ENCODE peak calls at places on chromosomes 11 and 22, in six cellular contexts. Z is NAMALWA; P is NCI-H1417; M is stimulated activated naive CD4-positive, alpha-beta T cell; K is neural progenitor cell; B is psoas muscle. D is an unnamed sample.

GRCh38 chr11:30488304-30488998 is 97.7 kb downstream of the MPPED2 start:
- DNase-seq in Z (no peak), P (peak; percentile 96), M (no peak), K (no peak), B (no peak), D (no peak)

GRCh38 chr11:85170184-85170583 is 457.0 kb downstream of the DLG2 start:
- DNase-seq in Z (no peak), P (no peak), M (no peak), K (no peak), B (no peak), D (no peak)

GRCh38 chr11:6319001-6319878 is 1.1 kb downstream of the CAVIN3 start:
- DNase-seq in Z (no peak), P (no peak), M (no peak), K (peak; percentile 69), B (peak; percentile 76), D (no peak)

GRCh38 chr11:120383518-120384155 is 47.4 kb downstream of the ARHGEF12 start:
- DNase-seq in Z (no peak), P (no peak), M (no peak), K (no peak), B (no peak), D (no peak)

GRCh38 chr22:17969732-17970131 is 54.6 kb downstream of the MICAL3 start:
- DNase-seq in Z (no peak), P (no peak), M (no peak), K (no peak), B (no peak), D (no peak)

GRCh38 chr22:23512738-23513137 is 67.4 kb downstream of the IGLL1 start:
- DNase-seq in Z (no peak), P (no peak), M (no peak), K (no peak), B (no peak), D (no peak)

GRCh38 chr11:118918686-118919280 is 6.9 kb downstream of the BCL9L start:
- DNase-seq in Z (no peak), P (peak; percentile 82), M (peak; percentile 36), K (no peak), B (no peak), D (no peak)

GRCh38 chr11:31802990-31803812 is 7.9 kb downstream of the PAX6 start:
- DNase-seq in Z (no peak), P (no peak), M (no peak), K (peak; percentile 67), B (peak; percentile 56), D (no peak)

GRCh38 chr11:86047275-86047991 is 21.5 kb downstream of the PICALM start:
- DNase-seq in Z (no peak), P (no peak), M (no peak), K (no peak), B (no peak), D (no peak)

GRCh38 chr11:117020287-117020686 is 77.9 kb downstream of the SIK3 start:
- DNase-seq in Z (no peak), P (no peak), M (no peak), K (no peak), B (no peak), D (no peak)

GRCh38 chr22:31206896-31207687 is 5.0 kb upstream of the LIMK2 start:
- DNase-seq in Z (no peak), P (no peak), M (no peak), K (no peak), B (peak; percentile 79), D (no peak)

GRCh38 chr11:102831128-102831708 is 12.2 kb downstream of the MMP3 start:
- DNase-seq in Z (no peak), P (no peak), M (no peak), K (peak; percentile 69), B (peak; percentile 64), D (no peak)

GRCh38 chr11:2562181-2562581 is 117.4 kb downstream of the KCNQ1 start:
- DNase-seq in Z (no peak), P (no peak), M (no peak), K (peak; percentile 63), B (peak; percentile 36), D (no peak)

GRCh38 chr22:46110215-46110614 is 40.1 kb upstream of the PPARA start:
- DNase-seq in Z (no peak), P (no peak), M (no peak), K (no peak), B (peak; percentile 69), D (no peak)

GRCh38 chr11:76119032-76119431 is 87.3 kb downstream of the WNT11 start:
- DNase-seq in Z (no peak), P (no peak), M (no peak), K (no peak), B (no peak), D (no peak)

GRCh38 chr11:2088746-2089535 is 50.2 kb downstream of the IGF2 start:
- DNase-seq in Z (peak; percentile 38), P (no peak), M (no peak), K (no peak), B (peak; percentile 48), D (no peak)

GRCh38 chr11:65593518-65594414 is 1.8 kb downstream of the KCNK7 start:
- DNase-seq in Z (peak; percentile 63), P (peak; percentile 26), M (peak; percentile 35), K (peak; percentile 73), B (peak; percentile 87), D (no peak)

GRCh38 chr11:6655790-6656580 is at the start of gene DCHS1:
- DNase-seq in Z (no peak), P (peak; percentile 46), M (peak; percentile 20), K (peak; percentile 75), B (no peak), D (peak; percentile 14)

GRCh38 chr11:112113539-112114457 is 27.1 kb downstream of the SDHD start:
- DNase-seq in Z (peak; percentile 74), P (peak; percentile 71), M (peak; percentile 39), K (peak; percentile 58), B (no peak), D (peak; percentile 26)

GRCh38 chr11:119030329-119031047 is at the start of gene SLC37A4:
- DNase-seq in Z (peak; percentile 99), P (peak; percentile 99), M (peak; percentile 97), K (peak; percentile 99), B (peak; percentile 99), D (peak; percentile 98)

GRCh38 chr11:67022961-67023956 is at the start of gene SYT12:
- DNase-seq in Z (no peak), P (peak; percentile 65), M (no peak), K (peak; percentile 65), B (no peak), D (no peak)

GRCh38 chr11:102592634-102593581 is 32.2 kb downstream of the MMP20 start:
- DNase-seq in Z (peak; percentile 60), P (peak; percentile 51), M (no peak), K (peak; percentile 58), B (no peak), D (no peak)

D was measured in naive thymus-derived CD4-positive, alpha-beta T cell.